ENCODE peak calls at places on chromosomes 5 and 9, in eight cellular contexts. One of them, this sample, is unnamed.

GRCh38 chr9:124258765-124259272 is 1.1 kb downstream of the NEK6 start:
- DNase-seq in tibial nerve: no peak
- DNase-seq in Peyer's patch: peak
- DNase-seq in astrocyte of the spinal cord: no peak
- DNase-seq in psoas muscle: peak
- DNase-seq in BE2C: no peak
- DNase-seq in thyroid gland: no peak
- DNase-seq in A549: no peak
- DNase-seq in this sample: no peak

GRCh38 chr9:13718539-13718938 is 439.0 kb upstream of the MPDZ start:
- DNase-seq in tibial nerve: no peak
- DNase-seq in Peyer's patch: no peak
- DNase-seq in astrocyte of the spinal cord: peak
- DNase-seq in psoas muscle: no peak
- DNase-seq in BE2C: no peak
- DNase-seq in thyroid gland: no peak
- DNase-seq in A549: no peak
- DNase-seq in this sample: no peak

GRCh38 chr5:36492998-36493655 is 113.3 kb upstream of the SLC1A3 start:
- DNase-seq in tibial nerve: no peak
- DNase-seq in Peyer's patch: no peak
- DNase-seq in astrocyte of the spinal cord: peak
- DNase-seq in psoas muscle: no peak
- DNase-seq in BE2C: no peak
- DNase-seq in thyroid gland: no peak
- DNase-seq in A549: no peak
- DNase-seq in this sample: no peak

GRCh38 chr5:133423031-133423617 is 189.2 kb downstream of the FSTL4 start:
- DNase-seq in tibial nerve: no peak
- DNase-seq in Peyer's patch: no peak
- DNase-seq in astrocyte of the spinal cord: no peak
- DNase-seq in psoas muscle: no peak
- DNase-seq in BE2C: no peak
- DNase-seq in thyroid gland: no peak
- DNase-seq in A549: no peak
- DNase-seq in this sample: no peak

GRCh38 chr5:90939208-90939607 is 380.6 kb downstream of the ADGRV1 start:
- DNase-seq in tibial nerve: no peak
- DNase-seq in Peyer's patch: no peak
- DNase-seq in astrocyte of the spinal cord: no peak
- DNase-seq in psoas muscle: no peak
- DNase-seq in BE2C: no peak
- DNase-seq in thyroid gland: no peak
- DNase-seq in A549: no peak
- DNase-seq in this sample: no peak

GRCh38 chr5:102152906-102153787 is 142.9 kb downstream of the SLCO4C1 start:
- DNase-seq in tibial nerve: no peak
- DNase-seq in Peyer's patch: no peak
- DNase-seq in astrocyte of the spinal cord: peak
- DNase-seq in psoas muscle: no peak
- DNase-seq in BE2C: peak
- DNase-seq in thyroid gland: no peak
- DNase-seq in A549: no peak
- DNase-seq in this sample: peak

GRCh38 chr5:139566611-139567010 is 5.5 kb downstream of the UBE2D2 start:
- DNase-seq in tibial nerve: no peak
- DNase-seq in Peyer's patch: no peak
- DNase-seq in astrocyte of the spinal cord: no peak
- DNase-seq in psoas muscle: no peak
- DNase-seq in BE2C: no peak
- DNase-seq in thyroid gland: no peak
- DNase-seq in A549: no peak
- DNase-seq in this sample: no peak

GRCh38 chr5:132467292-132467984 is 23.1 kb downstream of the IRF1 start:
- DNase-seq in tibial nerve: no peak
- DNase-seq in Peyer's patch: peak
- DNase-seq in astrocyte of the spinal cord: no peak
- DNase-seq in psoas muscle: no peak
- DNase-seq in BE2C: no peak
- DNase-seq in thyroid gland: peak
- DNase-seq in A549: no peak
- DNase-seq in this sample: no peak

GRCh38 chr5:136712628-136713027 is 347.3 kb upstream of the TRPC7 start:
- DNase-seq in tibial nerve: no peak
- DNase-seq in Peyer's patch: no peak
- DNase-seq in astrocyte of the spinal cord: no peak
- DNase-seq in psoas muscle: no peak
- DNase-seq in BE2C: no peak
- DNase-seq in thyroid gland: no peak
- DNase-seq in A549: no peak
- DNase-seq in this sample: no peak

GRCh38 chr5:61306531-61307195 is 25.4 kb upstream of the ZSWIM6 start:
- DNase-seq in tibial nerve: no peak
- DNase-seq in Peyer's patch: no peak
- DNase-seq in astrocyte of the spinal cord: peak
- DNase-seq in psoas muscle: no peak
- DNase-seq in BE2C: no peak
- DNase-seq in thyroid gland: no peak
- DNase-seq in A549: no peak
- DNase-seq in this sample: no peak

GRCh38 chr9:69582544-69583297 is 89.5 kb downstream of the APBA1 start:
- DNase-seq in tibial nerve: no peak
- DNase-seq in Peyer's patch: no peak
- DNase-seq in astrocyte of the spinal cord: no peak
- DNase-seq in psoas muscle: no peak
- DNase-seq in BE2C: peak
- DNase-seq in thyroid gland: no peak
- DNase-seq in A549: no peak
- DNase-seq in this sample: no peak

GRCh38 chr9:21336467-21336866 is 1.3 kb upstream of the KLHL9 start:
- DNase-seq in tibial nerve: no peak
- DNase-seq in Peyer's patch: no peak
- DNase-seq in astrocyte of the spinal cord: no peak
- DNase-seq in psoas muscle: no peak
- DNase-seq in BE2C: no peak
- DNase-seq in thyroid gland: no peak
- DNase-seq in A549: no peak
- DNase-seq in this sample: no peak

GRCh38 chr5:78527054-78527884 is 121.3 kb downstream of the LHFPL2 start:
- DNase-seq in tibial nerve: no peak
- DNase-seq in Peyer's patch: no peak
- DNase-seq in astrocyte of the spinal cord: peak
- DNase-seq in psoas muscle: no peak
- DNase-seq in BE2C: no peak
- DNase-seq in thyroid gland: peak
- DNase-seq in A549: peak
- DNase-seq in this sample: no peak

GRCh38 chr5:10576121-10576789 is 12.4 kb downstream of the ANKRD33B start:
- DNase-seq in tibial nerve: no peak
- DNase-seq in Peyer's patch: no peak
- DNase-seq in astrocyte of the spinal cord: no peak
- DNase-seq in psoas muscle: no peak
- DNase-seq in BE2C: no peak
- DNase-seq in thyroid gland: no peak
- DNase-seq in A549: no peak
- DNase-seq in this sample: no peak

GRCh38 chr5:157607371-157608161 is 32.0 kb upstream of the ADAM19 start:
- DNase-seq in tibial nerve: no peak
- DNase-seq in Peyer's patch: no peak
- DNase-seq in astrocyte of the spinal cord: peak
- DNase-seq in psoas muscle: no peak
- DNase-seq in BE2C: no peak
- DNase-seq in thyroid gland: no peak
- DNase-seq in A549: peak
- DNase-seq in this sample: no peak

GRCh38 chr9:125426926-125427325 is 165.3 kb downstream of the GAPVD1 start:
- DNase-seq in tibial nerve: no peak
- DNase-seq in Peyer's patch: no peak
- DNase-seq in astrocyte of the spinal cord: no peak
- DNase-seq in psoas muscle: peak
- DNase-seq in BE2C: no peak
- DNase-seq in thyroid gland: no peak
- DNase-seq in A549: no peak
- DNase-seq in this sample: no peak

GRCh38 chr9:125427556-125427955 is 165.9 kb downstream of the GAPVD1 start:
- DNase-seq in tibial nerve: no peak
- DNase-seq in Peyer's patch: no peak
- DNase-seq in astrocyte of the spinal cord: no peak
- DNase-seq in psoas muscle: peak
- DNase-seq in BE2C: no peak
- DNase-seq in thyroid gland: no peak
- DNase-seq in A549: no peak
- DNase-seq in this sample: no peak

GRCh38 chr9:125428515-125429467 is 167.2 kb downstream of the GAPVD1 start:
- DNase-seq in tibial nerve: no peak
- DNase-seq in Peyer's patch: no peak
- DNase-seq in astrocyte of the spinal cord: no peak
- DNase-seq in psoas muscle: peak
- DNase-seq in BE2C: peak
- DNase-seq in thyroid gland: no peak
- DNase-seq in A549: no peak
- DNase-seq in this sample: no peak

GRCh38 chr9:125429476-125430160 is 168.0 kb downstream of the GAPVD1 start:
- DNase-seq in tibial nerve: no peak
- DNase-seq in Peyer's patch: peak
- DNase-seq in astrocyte of the spinal cord: no peak
- DNase-seq in psoas muscle: peak
- DNase-seq in BE2C: no peak
- DNase-seq in thyroid gland: no peak
- DNase-seq in A549: no peak
- DNase-seq in this sample: no peak

GRCh38 chr9:125428060-125428481 is 166.4 kb downstream of the GAPVD1 start:
- DNase-seq in tibial nerve: no peak
- DNase-seq in Peyer's patch: no peak
- DNase-seq in astrocyte of the spinal cord: no peak
- DNase-seq in psoas muscle: peak
- DNase-seq in BE2C: peak
- DNase-seq in thyroid gland: no peak
- DNase-seq in A549: peak
- DNase-seq in this sample: no peak
- TF ChIP-seq CTCF in tibial nerve: no peak
- TF ChIP-seq CTCF in Peyer's patch: no peak
- TF ChIP-seq CTCF in astrocyte of the spinal cord: peak
- TF ChIP-seq CTCF in psoas muscle: peak
- TF ChIP-seq CTCF in BE2C: peak
- TF ChIP-seq CTCF in thyroid gland: no peak
- TF ChIP-seq CTCF in A549: peak
- TF ChIP-seq CTCF in this sample: peak

GRCh38 chr9:116000748-116001329 is 152.8 kb upstream of the PAPPA start:
- DNase-seq in tibial nerve: no peak
- DNase-seq in Peyer's patch: no peak
- DNase-seq in astrocyte of the spinal cord: no peak
- DNase-seq in psoas muscle: no peak
- DNase-seq in BE2C: peak
- DNase-seq in thyroid gland: no peak
- DNase-seq in A549: no peak
- DNase-seq in this sample: peak
- TF ChIP-seq CTCF in tibial nerve: no peak
- TF ChIP-seq CTCF in Peyer's patch: peak
- TF ChIP-seq CTCF in astrocyte of the spinal cord: peak
- TF ChIP-seq CTCF in psoas muscle: peak
- TF ChIP-seq CTCF in BE2C: peak
- TF ChIP-seq CTCF in thyroid gland: peak
- TF ChIP-seq CTCF in A549: peak
- TF ChIP-seq CTCF in this sample: peak

GRCh38 chr9:102428305-102428704 is 566.8 kb upstream of the CYLC2 start:
- DNase-seq in tibial nerve: no peak
- DNase-seq in Peyer's patch: no peak
- DNase-seq in astrocyte of the spinal cord: no peak
- DNase-seq in psoas muscle: no peak
- DNase-seq in BE2C: no peak
- DNase-seq in thyroid gland: no peak
- DNase-seq in A549: no peak
- DNase-seq in this sample: no peak
- TF ChIP-seq CTCF in tibial nerve: no peak
- TF ChIP-seq CTCF in Peyer's patch: no peak
- TF ChIP-seq CTCF in astrocyte of the spinal cord: no peak
- TF ChIP-seq CTCF in psoas muscle: no peak
- TF ChIP-seq CTCF in BE2C: no peak
- TF ChIP-seq CTCF in thyroid gland: no peak
- TF ChIP-seq CTCF in A549: no peak
- TF ChIP-seq CTCF in this sample: no peak

GRCh38 chr9:95102001-95102433 is 215.5 kb downstream of the FANCC start:
- DNase-seq in tibial nerve: no peak
- DNase-seq in Peyer's patch: peak
- DNase-seq in astrocyte of the spinal cord: no peak
- DNase-seq in psoas muscle: no peak
- DNase-seq in BE2C: no peak
- DNase-seq in thyroid gland: peak
- DNase-seq in A549: no peak
- DNase-seq in this sample: no peak

GRCh38 chr9:95104966-95105365 is 212.5 kb downstream of the FANCC start:
- DNase-seq in tibial nerve: no peak
- DNase-seq in Peyer's patch: peak
- DNase-seq in astrocyte of the spinal cord: no peak
- DNase-seq in psoas muscle: peak
- DNase-seq in BE2C: no peak
- DNase-seq in thyroid gland: no peak
- DNase-seq in A549: no peak
- DNase-seq in this sample: no peak

GRCh38 chr9:95104088-95104960 is 213.2 kb downstream of the FANCC start:
- DNase-seq in tibial nerve: no peak
- DNase-seq in Peyer's patch: peak
- DNase-seq in astrocyte of the spinal cord: no peak
- DNase-seq in psoas muscle: no peak
- DNase-seq in BE2C: peak
- DNase-seq in thyroid gland: no peak
- DNase-seq in A549: no peak
- DNase-seq in this sample: no peak

GRCh38 chr9:95102572-95102971 is 214.9 kb downstream of the FANCC start:
- DNase-seq in tibial nerve: no peak
- DNase-seq in Peyer's patch: peak
- DNase-seq in astrocyte of the spinal cord: no peak
- DNase-seq in psoas muscle: no peak
- DNase-seq in BE2C: no peak
- DNase-seq in thyroid gland: peak
- DNase-seq in A549: no peak
- DNase-seq in this sample: no peak

DNA sequence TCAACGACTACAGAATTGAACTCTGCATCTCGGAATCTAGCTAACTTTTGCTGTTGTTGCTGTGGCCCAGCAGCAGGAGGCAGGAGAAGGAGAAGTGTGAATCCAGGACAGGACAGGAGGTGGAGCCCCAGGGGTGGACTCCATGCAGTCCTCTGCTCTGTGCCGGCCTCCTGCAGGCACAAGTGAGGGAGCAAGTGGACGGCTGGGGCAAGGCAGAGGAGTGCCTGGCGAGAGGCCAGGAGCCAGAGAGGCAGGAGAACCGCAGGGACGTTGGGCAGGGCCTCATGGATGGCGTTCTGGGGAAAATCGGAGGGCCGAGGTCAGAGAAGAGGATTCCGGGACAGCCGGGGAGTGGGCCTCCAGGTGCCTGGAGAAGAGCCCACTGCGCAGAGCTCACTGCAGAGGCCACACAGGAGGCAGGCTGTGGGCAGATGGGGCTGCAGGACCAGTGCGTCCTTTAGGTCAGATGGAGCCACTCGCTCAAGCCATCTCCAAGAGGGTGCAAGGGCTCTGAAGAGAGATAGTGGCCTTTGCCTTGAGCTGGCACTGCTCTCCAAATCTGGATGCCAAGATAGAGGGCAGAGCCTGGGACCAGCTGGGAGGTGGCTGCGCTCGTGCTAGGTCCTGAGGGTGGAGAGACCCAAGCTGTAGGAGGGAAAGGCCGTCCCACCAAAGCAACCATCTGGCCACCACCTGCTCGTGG is 214.0 kb downstream of the FANCC start:
- DNase-seq in tibial nerve: no peak
- DNase-seq in Peyer's patch: peak
- DNase-seq in astrocyte of the spinal cord: no peak
- DNase-seq in psoas muscle: no peak
- DNase-seq in BE2C: peak
- DNase-seq in thyroid gland: peak
- DNase-seq in A549: no peak
- DNase-seq in this sample: no peak
- TF ChIP-seq CTCF in tibial nerve: no peak
- TF ChIP-seq CTCF in Peyer's patch: peak
- TF ChIP-seq CTCF in astrocyte of the spinal cord: peak
- TF ChIP-seq CTCF in psoas muscle: no peak
- TF ChIP-seq CTCF in BE2C: peak
- TF ChIP-seq CTCF in thyroid gland: no peak
- TF ChIP-seq CTCF in A549: no peak
- TF ChIP-seq CTCF in this sample: no peak

This sample was measured in nephron progenitor cell.